ENCODE peak calls at places on chromosome 21, in seven cellular contexts. C is psoas muscle, Y is uterus, L is IMR-90, I is fibroblast of pulmonary artery, S is NT2/D1, D is keratinocyte. X is an unnamed sample.

GRCh38 chr21:28540514-28540913 is 452.2 kb downstream of the LTN1 start:
- DNase-seq in C (no peak), Y (no peak), L (peak; percentile 89), I (peak; percentile 56), S (no peak), D (no peak), X (no peak)

GRCh38 chr21:32403201-32403701 is 9.3 kb upstream of the EVA1C start:
- DNase-seq in C (no peak), Y (peak; percentile 70), L (peak; percentile 73), I (peak; percentile 92), S (peak; percentile 68), D (no peak), X (peak; percentile 65)

GRCh38 chr21:39807738-39808137 is 59.5 kb upstream of the PCP4 start:
- DNase-seq in C (no peak), Y (no peak), L (no peak), I (no peak), S (no peak), D (no peak), X (no peak)

GRCh38 chr21:38486221-38486620 is 12.1 kb downstream of the ERG start:
- DNase-seq in C (no peak), Y (no peak), L (peak; percentile 32), I (peak; percentile 81), S (no peak), D (peak; percentile 59), X (no peak)

GRCh38 chr21:42411197-42411869 is 7.6 kb downstream of the UBASH3A start:
- DNase-seq in C (no peak), Y (no peak), L (no peak), I (no peak), S (peak; percentile 23), D (no peak), X (no peak)

GRCh38 chr21:15197696-15198095 is 132.9 kb upstream of the NRIP1 start:
- DNase-seq in C (no peak), Y (no peak), L (no peak), I (no peak), S (no peak), D (no peak), X (no peak)

GRCh38 chr21:42153746-42154145 is 65.2 kb upstream of the ABCG1 start:
- DNase-seq in C (no peak), Y (no peak), L (no peak), I (no peak), S (no peak), D (no peak), X (no peak)

GRCh38 chr21:38869196-38869595 is 63.5 kb downstream of the ETS2 start:
- DNase-seq in C (no peak), Y (no peak), L (no peak), I (no peak), S (no peak), D (no peak), X (no peak)

GRCh38 chr21:14235101-14235500 is 19.1 kb downstream of the RBM11 start:
- DNase-seq in C (no peak), Y (no peak), L (no peak), I (no peak), S (no peak), D (no peak), X (no peak)

GRCh38 chr21:32560896-32561295 is 24.4 kb downstream of the TCP10L start:
- DNase-seq in C (no peak), Y (no peak), L (no peak), I (no peak), S (peak; percentile 48), D (no peak), X (no peak)

GRCh38 chr21:32131960-32132359 is 146.9 kb downstream of the MIS18A start:
- DNase-seq in C (no peak), Y (no peak), L (peak; percentile 43), I (peak; percentile 21), S (no peak), D (no peak), X (no peak)

GRCh38 chr21:31137951-31138350 is 99.7 kb upstream of the KRTAP19-8 start:
- DNase-seq in C (no peak), Y (no peak), L (no peak), I (no peak), S (no peak), D (no peak), X (no peak)

GRCh38 chr21:31873696-31874599 is 1.1 kb downstream of the HUNK start:
- DNase-seq in C (peak; percentile 72), Y (peak; percentile 53), L (peak; percentile 33), I (no peak), S (peak; percentile 65), D (no peak), X (peak; percentile 16)

GRCh38 chr21:21624674-21625073 is 626.5 kb downstream of the NCAM2 start:
- DNase-seq in C (no peak), Y (no peak), L (peak; percentile 70), I (peak; percentile 65), S (no peak), D (no peak), X (no peak)

GRCh38 chr21:29152936-29153335 is 22.5 kb downstream of the MAP3K7CL start:
- DNase-seq in C (no peak), Y (no peak), L (no peak), I (no peak), S (no peak), D (no peak), X (no peak)

GRCh38 chr21:24829397-24829796 is 777.9 kb downstream of the MRPL39 start:
- DNase-seq in C (no peak), Y (no peak), L (no peak), I (no peak), S (no peak), D (no peak), X (no peak)

GRCh38 chr21:24823247-24823646 is 784.0 kb downstream of the MRPL39 start:
- DNase-seq in C (no peak), Y (no peak), L (no peak), I (no peak), S (no peak), D (no peak), X (no peak)

GRCh38 chr21:24824209-24824608 is 783.1 kb downstream of the MRPL39 start:
- DNase-seq in C (no peak), Y (no peak), L (no peak), I (no peak), S (no peak), D (no peak), X (no peak)

GRCh38 chr21:24825348-24825747 is 781.9 kb downstream of the MRPL39 start:
- DNase-seq in C (no peak), Y (no peak), L (no peak), I (no peak), S (no peak), D (no peak), X (no peak)

GRCh38 chr21:24826822-24827221 is 780.5 kb downstream of the MRPL39 start:
- DNase-seq in C (no peak), Y (no peak), L (no peak), I (no peak), S (no peak), D (no peak), X (no peak)
- H3K4me3 ChIP-seq in C (no peak overlapping the region), Y (no peak overlapping the region), L (no peak overlapping the region), I (no peak overlapping the region), S (no peak overlapping the region), D (no peak overlapping the region), X (no peak overlapping the region)

GRCh38 chr21:44931137-44931500 is 8.7 kb upstream of the SLX9 start:
- DNase-seq in C (peak; percentile 66), Y (no peak), L (no peak), I (peak; percentile 64), S (no peak), D (no peak), X (peak; percentile 63)
- H3K4me3 ChIP-seq in C (peak overlapping the region; percentile 63), Y (no peak overlapping the region), L (no peak overlapping the region), I (no peak overlapping the region), S (peak overlapping the region; percentile 34), D (no peak overlapping the region), X (peak overlapping the region; percentile 40)

GRCh38 chr21:34973685-34974084 is 75.4 kb downstream of the RUNX1 start:
- DNase-seq in C (no peak), Y (no peak), L (no peak), I (no peak), S (no peak), D (no peak), X (no peak)
- H3K4me3 ChIP-seq in C (no peak overlapping the region), Y (no peak overlapping the region), L (no peak overlapping the region), I (no peak overlapping the region), S (no peak overlapping the region), D (no peak overlapping the region), X (peak overlapping the region; percentile 24)

DNA sequence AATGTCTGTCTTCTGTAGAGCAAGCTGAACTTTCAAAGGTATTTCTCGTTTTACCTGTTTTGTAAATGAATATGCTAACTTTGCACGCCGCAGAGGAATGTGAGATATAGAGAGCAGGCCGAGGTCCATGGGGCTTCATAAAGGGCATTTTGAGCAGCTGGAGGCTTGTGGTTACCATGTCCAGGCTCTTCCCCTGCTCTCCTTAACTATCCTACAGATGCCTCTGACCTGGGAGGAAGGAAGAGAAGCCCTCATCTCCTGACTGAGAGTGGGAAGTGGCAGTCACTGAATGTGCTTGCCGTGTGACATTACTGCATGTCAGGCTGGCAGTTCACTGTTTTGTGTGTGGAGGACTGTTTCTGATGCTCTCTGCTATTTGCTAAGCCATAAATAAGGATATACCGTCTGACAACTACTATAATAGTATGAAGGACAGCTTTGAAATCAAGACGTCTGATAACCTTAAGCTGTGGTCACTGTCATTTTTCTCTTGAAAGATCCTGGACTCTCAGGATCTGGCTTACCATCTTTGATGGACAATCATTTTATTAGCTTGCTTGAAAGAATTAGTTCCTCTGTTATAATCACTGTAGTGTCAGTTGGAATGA is 92.2 kb downstream of the DYRK1A start:
- DNase-seq in C (no peak), Y (no peak), L (no peak), I (no peak), S (no peak), D (no peak), X (no peak)
- H3K4me3 ChIP-seq in C (peak overlapping the region; percentile 17), Y (no peak overlapping the region), L (no peak overlapping the region), I (no peak overlapping the region), S (no peak overlapping the region), D (no peak overlapping the region), X (no peak overlapping the region)

GRCh38 chr21:16570856-16571255 is 841.1 kb downstream of the USP25 start:
- DNase-seq in C (no peak), Y (no peak), L (no peak), I (no peak), S (no peak), D (no peak), X (no peak)

GRCh38 chr21:16570196-16570595 is 840.4 kb downstream of the USP25 start:
- DNase-seq in C (no peak), Y (no peak), L (peak; percentile 39), I (no peak), S (no peak), D (no peak), X (no peak)

GRCh38 chr21:16569679-16570078 is 839.9 kb downstream of the USP25 start:
- DNase-seq in C (no peak), Y (no peak), L (peak; percentile 39), I (no peak), S (no peak), D (no peak), X (no peak)

GRCh38 chr21:16572032-16572431 is 842.2 kb downstream of the USP25 start:
- DNase-seq in C (no peak), Y (no peak), L (peak; percentile 77), I (no peak), S (no peak), D (no peak), X (no peak)

DNA sequence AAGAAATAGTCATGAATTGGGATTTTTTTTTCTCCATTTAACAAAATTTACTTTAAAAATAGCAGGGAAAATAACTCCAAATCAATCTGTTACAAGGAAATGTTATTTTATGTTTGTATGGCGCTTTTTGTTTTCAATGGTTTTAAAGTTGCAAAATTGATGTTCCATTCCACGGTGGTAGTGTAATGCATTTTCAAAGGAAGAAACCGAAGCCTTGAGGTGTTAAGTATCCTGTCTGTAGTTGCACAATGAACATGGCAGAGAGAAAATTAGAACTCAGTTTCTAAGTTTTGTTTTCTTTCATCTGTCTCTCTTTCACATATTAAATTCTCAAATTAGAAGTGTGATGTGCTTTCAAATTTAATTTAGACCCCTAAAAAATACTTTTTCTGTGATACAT is 841.8 kb downstream of the USP25 start:
- DNase-seq in C (no peak), Y (no peak), L (no peak), I (no peak), S (no peak), D (no peak), X (no peak)
- H3K4me3 ChIP-seq in C (peak overlapping the region; percentile 37), Y (no peak overlapping the region), L (no peak overlapping the region), I (no peak overlapping the region), S (no peak overlapping the region), D (no peak overlapping the region), X (no peak overlapping the region)

X was measured in Jurkat, Clone E6-1.